ENCODE peak calls at places on chromosomes 11 and 22, in seven cellular contexts. S is NCI-H446 treated with DMSO at 0.1 percent for 48 hours, I is DMS 273 treated with DMSO at 0.1 percent for 48 hours, Z is CD14-positive monocyte, C is GM10248, M is neural crest cell, H is posterior vena cava. E is an unnamed sample.

GRCh38 chr22:44448271-44448780 is 49.7 kb downstream of the RTL6 start:
- DNase-seq in Z (no peak), S (no peak), M (no peak), I (no peak), H (peak), C (no peak), E (peak)

GRCh38 chr11:121366970-121367369 is 74.4 kb downstream of the SC5D start:
- DNase-seq in M (no peak), I (no peak), Z (no peak), H (no peak), C (no peak), S (peak), E (no peak)

GRCh38 chr11:132840220-132840619 is 692.1 kb downstream of the OPCML start:
- DNase-seq in H (no peak), S (no peak), C (no peak), M (no peak), I (no peak), Z (no peak), E (no peak)

GRCh38 chr11:103953797-103954495 is 82.5 kb upstream of the DDI1 start:
- DNase-seq in H (no peak), S (peak), Z (no peak), I (no peak), C (no peak), M (no peak), E (no peak)

GRCh38 chr22:50165438-50166123 is 5.0 kb upstream of the PANX2 start:
- DNase-seq in C (no peak), H (no peak), Z (peak), M (no peak), I (no peak), S (no peak), E (no peak)

GRCh38 chr11:95596011-95596489 is 193.5 kb downstream of the FAM76B start:
- DNase-seq in M (no peak), C (no peak), H (no peak), Z (no peak), S (no peak), I (no peak), E (no peak)

GRCh38 chr11:58688779-58689503 is 42.8 kb downstream of the GLYAT start:
- DNase-seq in H (no peak), M (no peak), Z (no peak), S (no peak), I (no peak), C (no peak), E (peak)

GRCh38 chr11:12272821-12273617 is 104.4 kb upstream of the PARVA start:
- DNase-seq in Z (no peak), H (peak), I (no peak), C (no peak), M (no peak), S (no peak), E (peak)

GRCh38 chr11:19790831-19791552 is 78.4 kb downstream of the NAV2 start:
- DNase-seq in C (no peak), H (no peak), I (no peak), Z (no peak), S (no peak), M (no peak), E (no peak)

GRCh38 chr11:107609384-107610218 is 18.7 kb downstream of the ELMOD1 start:
- DNase-seq in M (no peak), S (no peak), H (no peak), C (no peak), Z (no peak), I (no peak), E (no peak)

GRCh38 chr22:29041408-29041807 is 20.2 kb downstream of the C22orf31 start:
- DNase-seq in H (no peak), M (no peak), I (no peak), Z (no peak), S (peak), C (no peak), E (peak)

GRCh38 chr11:134901536-134901935 is 489.5 kb upstream of the B3GAT1 start:
- DNase-seq in I (no peak), Z (no peak), C (no peak), S (no peak), M (no peak), H (no peak), E (no peak)

GRCh38 chr11:20036625-20037335 is 123.5 kb downstream of the DBX1 start:
- DNase-seq in C (no peak), H (no peak), S (no peak), I (no peak), Z (no peak), M (no peak), E (no peak)

E was measured in ELR.